ENCODE peak calls at places on chromosomes 6 and 20, in six cellular contexts. Y is memory B cell; U is NCI-H510A treated with DMSO at 0.1 percent for 48 hours; W is effector memory CD4-positive, alpha-beta T cell; H is erythroblast; L is astrocyte of the cerebellum. N is an unnamed sample.

GRCh38 chr6:170313716-170314295 is 7.2 kb downstream of the FAM120B start:
- DNase-seq in Y (no peak), U (no peak), W (no peak), H (no peak), L (no peak), N (peak; percentile 46)

GRCh38 chr6:34546551-34547321 is 9.4 kb downstream of the SPDEF start:
- DNase-seq in Y (no peak), U (peak; percentile 92), W (no peak), H (no peak), L (no peak), N (no peak)

GRCh38 chr6:134446901-134447300 is 129.0 kb upstream of the SGK1 start:
- DNase-seq in Y (no peak), U (no peak), W (no peak), H (no peak), L (no peak), N (no peak)

GRCh38 chr20:41174373-41174772 is 37.0 kb downstream of the PLCG1 start:
- DNase-seq in Y (peak; percentile 7), U (no peak), W (no peak), H (no peak), L (no peak), N (no peak)

GRCh38 chr6:141467881-141468280 is 664.8 kb upstream of the GJE1 start:
- DNase-seq in Y (no peak), U (no peak), W (no peak), H (no peak), L (peak; percentile 80), N (no peak)

GRCh38 chr20:36113566-36114247 is 40.8 kb upstream of the EPB41L1 start:
- DNase-seq in Y (no peak), U (no peak), W (no peak), H (no peak), L (no peak), N (peak; percentile 40)

GRCh38 chr6:43964659-43965570 is 162.3 kb downstream of the MRPL14 start:
- DNase-seq in Y (no peak), U (no peak), W (no peak), H (no peak), L (no peak), N (no peak)

GRCh38 chr20:8764289-8764962 is 304.5 kb upstream of the PLCB4 start:
- DNase-seq in Y (no peak), U (no peak), W (no peak), H (no peak), L (no peak), N (no peak)

GRCh38 chr6:44217332-44218143 is 812 bp downstream of the MYMX start:
- DNase-seq in Y (no peak), U (no peak), W (no peak), H (no peak), L (no peak), N (peak; percentile 56)

GRCh38 chr20:56957737-56958553 is 308.5 kb downstream of the BMP7 start:
- DNase-seq in Y (no peak), U (no peak), W (no peak), H (no peak), L (peak; percentile 26), N (peak; percentile 60)

GRCh38 chr6:110874880-110875547 is 429 bp downstream of the AMD1 start:
- DNase-seq in Y (no peak), U (no peak), W (no peak), H (no peak), L (no peak), N (no peak)

GRCh38 chr6:107244742-107245470 is 129.6 kb upstream of the BEND3 start:
- DNase-seq in Y (no peak), U (no peak), W (no peak), H (no peak), L (no peak), N (no peak)

GRCh38 chr6:148616811-148617210 is 130.0 kb upstream of the UST start:
- DNase-seq in Y (no peak), U (no peak), W (no peak), H (no peak), L (no peak), N (no peak)

GRCh38 chr6:36324715-36325114 is 12.0 kb downstream of the BNIP5 start:
- DNase-seq in Y (no peak), U (no peak), W (no peak), H (no peak), L (no peak), N (no peak)

GRCh38 chr6:88840806-88841539 is 122.4 kb downstream of the RNGTT start:
- DNase-seq in Y (no peak), U (no peak), W (no peak), H (no peak), L (peak; percentile 8), N (no peak)

GRCh38 chr20:62936996-62937352 is 973 bp upstream of the GID8 start:
- DNase-seq in Y (no peak), U (no peak), W (no peak), H (peak; percentile 72), L (no peak), N (no peak)

GRCh38 chr6:15443119-15443518 is 197.2 kb downstream of the JARID2 start:
- DNase-seq in Y (no peak), U (no peak), W (no peak), H (peak; percentile 39), L (peak; percentile 64), N (no peak)